ENCODE peak calls at places on chromosomes 16 and 17, in seven cellular contexts. N, F, K, J, Z, C and P are unnamed samples.

GRCh38 chr16:5077304-5077703 is 5.7 kb downstream of the ALG1 start:
- DNase-seq in Z (no peak), K (no peak), C (no peak), F (no peak), N (no peak), J (no peak), P (no peak)

GRCh38 chr16:29992371-29992967 is 2.9 kb downstream of the HIRIP3 start:
- DNase-seq in F (no peak), Z (no peak), J (no peak), N (no peak), C (no peak), K (no peak), P (no peak)

GRCh38 chr17:74773871-74774286 is 2.3 kb downstream of the NAT9 start:
- DNase-seq in N (no peak), J (no peak), Z (peak), F (peak), K (no peak), C (no peak), P (no peak)

GRCh38 chr17:69317625-69318024 is 9.3 kb downstream of the ABCA5 start:
- DNase-seq in K (no peak), F (no peak), J (no peak), N (no peak), C (no peak), Z (no peak), P (no peak)

GRCh38 chr16:85755929-85756768 is 5.3 kb upstream of the C16orf74 start:
- DNase-seq in K (no peak), Z (no peak), J (no peak), F (no peak), C (no peak), N (no peak), P (no peak)

GRCh38 chr16:89402962-89403361 is 87.4 kb downstream of the ANKRD11 start:
- DNase-seq in Z (no peak), J (no peak), F (no peak), N (no peak), C (no peak), K (no peak), P (no peak)

GRCh38 chr17:77352441-77352840 is 211.7 kb downstream of the SEC14L1 start:
- DNase-seq in Z (no peak), F (no peak), N (no peak), J (no peak), C (no peak), K (peak), P (no peak)

GRCh38 chr17:48012151-48012520 is 25.5 kb downstream of the COPZ2 start:
- DNase-seq in N (no peak), J (no peak), K (no peak), C (no peak), F (no peak), Z (no peak), P (peak)

GRCh38 chr16:56614549-56614991 is 6.2 kb downstream of the MT2A start:
- DNase-seq in C (no peak), Z (no peak), N (peak), J (no peak), F (peak), K (no peak), P (no peak)

GRCh38 chr17:16108386-16108785 is 106.9 kb downstream of the NCOR1 start:
- DNase-seq in F (no peak), N (no peak), K (no peak), J (no peak), C (no peak), Z (no peak), P (no peak)

GRCh38 chr17:81397314-81398169 is 2.3 kb downstream of the BAHCC1 start:
- DNase-seq in F (no peak), Z (no peak), J (no peak), N (no peak), C (no peak), K (no peak), P (peak)

GRCh38 chr17:4678448-4679026 is 25.4 kb downstream of the PELP1 start:
- DNase-seq in J (no peak), K (no peak), F (peak), Z (peak), N (peak), C (no peak), P (no peak)

GRCh38 chr17:82791532-82791931 is 39.7 kb downstream of the TBCD start:
- DNase-seq in J (no peak), K (no peak), Z (peak), C (no peak), F (peak), N (peak), P (no peak)

GRCh38 chr16:52451971-52452421 is 94.9 kb downstream of the TOX3 start:
- DNase-seq in N (no peak), C (no peak), F (no peak), Z (no peak), J (no peak), K (no peak), P (no peak)

GRCh38 chr16:81243927-81244326 is 5.4 kb downstream of the BCO1 start:
- DNase-seq in C (no peak), K (no peak), N (no peak), Z (no peak), J (no peak), F (no peak), P (no peak)